ENCODE peak calls at places on chromosomes 4 and X, in nine cellular contexts. P is mesenchymal stem cell; W is hypothalamus; Q is tibial artery; E is SJSA1; N is neural crest cell; R is sciatic nerve; T is activated CD4-positive, alpha-beta T cell treated with anti-CD3 and anti-CD28 coated beads, Interleukin-2, amount 50 U/mL, for 48 hours; U is 8988T. X is an unnamed sample.

GRCh38 chrX:107978707-107979307 is 3.4 kb downstream of the TEX13B start:
- DNase-seq in P (peak; percentile 37), W (no peak), Q (no peak), E (no peak), N (no peak), R (no peak), T (no peak), U (no peak), X (peak; percentile 55)

GRCh38 chrX:111955916-111956315 is 79.9 kb downstream of the TRPC5OS start:
- DNase-seq in P (no peak), W (no peak), Q (no peak), E (no peak), N (no peak), R (no peak), T (no peak), U (no peak), X (no peak)

GRCh38 chr4:128711361-128711760 is 98.1 kb upstream of the JADE1 start:
- DNase-seq in P (peak; percentile 52), W (no peak), Q (no peak), E (no peak), N (no peak), R (no peak), T (no peak), U (no peak), X (peak; percentile 40)

GRCh38 chr4:7074423-7074822 is 6.6 kb upstream of the GRPEL1 start:
- DNase-seq in P (no peak), W (no peak), Q (peak; percentile 37), E (no peak), N (no peak), R (peak; percentile 34), T (no peak), U (no peak), X (no peak)

GRCh38 chr4:35965300-35965699 is 279.0 kb downstream of the ARAP2 start:
- DNase-seq in P (no peak), W (no peak), Q (no peak), E (no peak), N (no peak), R (no peak), T (no peak), U (no peak), X (no peak)

GRCh38 chr4:124018383-124019317 is 622.1 kb downstream of the SPRY1 start:
- DNase-seq in P (peak; percentile 77), W (no peak), Q (peak; percentile 77), E (peak; percentile 46), N (no peak), R (peak; percentile 69), T (no peak), U (no peak), X (peak; percentile 19)

GRCh38 chrX:24396930-24397277 is 36.5 kb downstream of the SUPT20HL1 start:
- DNase-seq in P (no peak), W (no peak), Q (no peak), E (no peak), N (no peak), R (no peak), T (no peak), U (no peak), X (no peak)

GRCh38 chr4:19030536-19030935 is 1009.0 kb upstream of the LCORL start:
- DNase-seq in P (peak; percentile 33), W (no peak), Q (no peak), E (no peak), N (no peak), R (no peak), T (no peak), U (no peak), X (no peak)

GRCh38 chrX:47991263-47992092 is 12.3 kb downstream of the ZNF182 start:
- DNase-seq in P (peak; percentile 30), W (no peak), Q (no peak), E (no peak), N (no peak), R (no peak), T (no peak), U (no peak), X (no peak)

GRCh38 chrX:118116308-118117068 is at the start of gene KLHL13:
- DNase-seq in P (no peak), W (peak; percentile 17), Q (peak; percentile 65), E (peak; percentile 67), N (peak; percentile 17), R (peak; percentile 64), T (peak; percentile 0), U (peak; percentile 17), X (peak; percentile 71)

GRCh38 chrX:26873736-26874135 is 589.4 kb downstream of the PPP4R3C start:
- DNase-seq in P (no peak), W (no peak), Q (no peak), E (no peak), N (no peak), R (no peak), T (no peak), U (no peak), X (no peak)

GRCh38 chr4:7194251-7195137 is 2.2 kb downstream of the SORCS2 start:
- DNase-seq in P (peak; percentile 18), W (peak; percentile 34), Q (peak; percentile 60), E (no peak), N (no peak), R (no peak), T (peak; percentile 41), U (peak; percentile 86), X (no peak)

GRCh38 chr4:5158391-5158770 is 107.1 kb downstream of the STK32B start:
- DNase-seq in P (no peak), W (no peak), Q (no peak), E (no peak), N (no peak), R (no peak), T (no peak), U (no peak), X (no peak)

GRCh38 chr4:128550060-128550459 is 259.4 kb upstream of the JADE1 start:
- DNase-seq in P (no peak), W (no peak), Q (no peak), E (no peak), N (no peak), R (no peak), T (no peak), U (no peak), X (no peak)

GRCh38 chrX:154603438-154604430 is 15.3 kb downstream of the CTAG1B start:
- DNase-seq in P (peak; percentile 45), W (no peak), Q (no peak), E (no peak), N (no peak), R (no peak), T (no peak), U (peak; percentile 46), X (peak; percentile 2)

GRCh38 chr4:2168469-2169319 is 73.2 kb downstream of the HAUS3 start:
- DNase-seq in P (no peak), W (no peak), Q (no peak), E (no peak), N (no peak), R (no peak), T (no peak), U (peak; percentile 33), X (no peak)

GRCh38 chrX:126551725-126552312 is 795 bp downstream of the DCAF12L1 start:
- DNase-seq in P (no peak), W (no peak), Q (no peak), E (no peak), N (no peak), R (no peak), T (no peak), U (no peak), X (no peak)

GRCh38 chr4:7922466-7922865 is 17.2 kb downstream of the AFAP1 start:
- DNase-seq in P (no peak), W (no peak), Q (no peak), E (no peak), N (no peak), R (no peak), T (no peak), U (no peak), X (no peak)

GRCh38 chr4:114615435-114615834 is 16.8 kb downstream of the UGT8 start:
- DNase-seq in P (no peak), W (no peak), Q (no peak), E (no peak), N (no peak), R (no peak), T (no peak), U (no peak), X (no peak)

GRCh38 chr4:80990851-80991250 is 39.7 kb upstream of the BMP3 start:
- DNase-seq in P (no peak), W (no peak), Q (no peak), E (no peak), N (no peak), R (no peak), T (no peak), U (no peak), X (no peak)

GRCh38 chr4:100059467-100059866 is 109.4 kb upstream of the H2AZ1 start:
- DNase-seq in P (no peak), W (no peak), Q (no peak), E (no peak), N (no peak), R (no peak), T (no peak), U (no peak), X (no peak)

GRCh38 chr4:120139392-120139791 is 72.7 kb upstream of the MAD2L1 start:
- DNase-seq in P (peak; percentile 14), W (no peak), Q (no peak), E (no peak), N (no peak), R (no peak), T (no peak), U (no peak), X (no peak)

GRCh38 chr4:76716020-76716419 is 181.9 kb downstream of the SOWAHB start:
- DNase-seq in P (no peak), W (no peak), Q (no peak), E (no peak), N (no peak), R (no peak), T (no peak), U (no peak), X (no peak)

GRCh38 chr4:8905773-8906667 is 34.4 kb upstream of the HMX1 start:
- DNase-seq in P (no peak), W (no peak), Q (peak; percentile 45), E (peak; percentile 9), N (no peak), R (peak; percentile 38), T (no peak), U (peak; percentile 23), X (no peak)

GRCh38 chrX:72367524-72367923 is 61.8 kb upstream of the CITED1 start:
- DNase-seq in P (no peak), W (no peak), Q (no peak), E (no peak), N (no peak), R (no peak), T (no peak), U (no peak), X (no peak)

GRCh38 chr4:146033149-146033548 is 94.5 kb upstream of the ZNF827 start:
- DNase-seq in P (no peak), W (no peak), Q (no peak), E (no peak), N (no peak), R (no peak), T (no peak), U (no peak), X (no peak)

GRCh38 chrX:69229436-69229835 is 64.2 kb upstream of the PJA1 start:
- DNase-seq in P (peak; percentile 66), W (no peak), Q (no peak), E (no peak), N (no peak), R (no peak), T (no peak), U (no peak), X (no peak)

GRCh38 chrX:71846429-71846828 is 64.2 kb upstream of the NHSL2 start:
- DNase-seq in P (peak; percentile 70), W (no peak), Q (no peak), E (no peak), N (no peak), R (no peak), T (no peak), U (no peak), X (no peak)

GRCh38 chrX:45683914-45684313 is 483.2 kb upstream of the DIPK2B start:
- DNase-seq in P (no peak), W (no peak), Q (no peak), E (no peak), N (no peak), R (no peak), T (no peak), U (no peak), X (no peak)

GRCh38 chr4:91997045-91997444 is 306.7 kb upstream of the GRID2 start:
- DNase-seq in P (no peak), W (no peak), Q (no peak), E (no peak), N (no peak), R (no peak), T (no peak), U (no peak), X (no peak)

GRCh38 chr4:139978692-139979091 is 175.3 kb downstream of the MAML3 start:
- DNase-seq in P (no peak), W (no peak), Q (no peak), E (no peak), N (no peak), R (no peak), T (no peak), U (no peak), X (no peak)